ENCODE peak calls at places on chromosomes 11 and 22, in eight cellular contexts. One of them, this sample, is unnamed.

GRCh38 chr11:88206746-88207145 is 31.5 kb upstream of the RAB38 start:
- DNase-seq in right atrium auricular region: no peak
- DNase-seq in Caki2: no peak
- DNase-seq in pancreas: no peak
- DNase-seq in iris pigment epithelial cell: peak; percentile 24
- DNase-seq in MCF 10A: no peak
- DNase-seq in heart right ventricle: no peak
- DNase-seq in T-cell: no peak
- DNase-seq in this sample: no peak

GRCh38 chr11:119536801-119537200 is 113.8 kb upstream of the THY1 start:
- DNase-seq in right atrium auricular region: no peak
- DNase-seq in Caki2: no peak
- DNase-seq in pancreas: no peak
- DNase-seq in iris pigment epithelial cell: no peak
- DNase-seq in MCF 10A: no peak
- DNase-seq in heart right ventricle: no peak
- DNase-seq in T-cell: no peak
- DNase-seq in this sample: no peak

GRCh38 chr11:120612363-120613263 is 101.1 kb downstream of the GRIK4 start:
- DNase-seq in right atrium auricular region: no peak
- DNase-seq in Caki2: peak; percentile 18
- DNase-seq in pancreas: no peak
- DNase-seq in iris pigment epithelial cell: peak; percentile 50
- DNase-seq in MCF 10A: peak; percentile 4
- DNase-seq in heart right ventricle: peak; percentile 12
- DNase-seq in T-cell: no peak
- DNase-seq in this sample: peak; percentile 42

GRCh38 chr11:96257036-96257435 is 86.0 kb downstream of the MAML2 start:
- DNase-seq in right atrium auricular region: no peak
- DNase-seq in Caki2: no peak
- DNase-seq in pancreas: no peak
- DNase-seq in iris pigment epithelial cell: no peak
- DNase-seq in MCF 10A: no peak
- DNase-seq in heart right ventricle: no peak
- DNase-seq in T-cell: no peak
- DNase-seq in this sample: no peak

GRCh38 chr11:27158763-27159679 is 118.4 kb downstream of the BBOX1 start:
- DNase-seq in right atrium auricular region: no peak
- DNase-seq in Caki2: peak; percentile 41
- DNase-seq in pancreas: no peak
- DNase-seq in iris pigment epithelial cell: peak; percentile 85
- DNase-seq in MCF 10A: peak; percentile 80
- DNase-seq in heart right ventricle: peak; percentile 48
- DNase-seq in T-cell: no peak
- DNase-seq in this sample: no peak

GRCh38 chr11:70454197-70454767 is 56.0 kb downstream of the CTTN start:
- DNase-seq in right atrium auricular region: no peak
- DNase-seq in Caki2: no peak
- DNase-seq in pancreas: no peak
- DNase-seq in iris pigment epithelial cell: no peak
- DNase-seq in MCF 10A: no peak
- DNase-seq in heart right ventricle: no peak
- DNase-seq in T-cell: no peak
- DNase-seq in this sample: no peak

GRCh38 chr11:119306373-119306890 is 10.5 kb downstream of the MCAM start:
- DNase-seq in right atrium auricular region: no peak
- DNase-seq in Caki2: no peak
- DNase-seq in pancreas: no peak
- DNase-seq in iris pigment epithelial cell: peak; percentile 80
- DNase-seq in MCF 10A: peak; percentile 40
- DNase-seq in heart right ventricle: no peak
- DNase-seq in T-cell: peak; percentile 56
- DNase-seq in this sample: no peak

GRCh38 chr11:21556936-21557335 is 635.9 kb upstream of the ANO5 start:
- DNase-seq in right atrium auricular region: no peak
- DNase-seq in Caki2: no peak
- DNase-seq in pancreas: no peak
- DNase-seq in iris pigment epithelial cell: no peak
- DNase-seq in MCF 10A: no peak
- DNase-seq in heart right ventricle: no peak
- DNase-seq in T-cell: no peak
- DNase-seq in this sample: no peak

GRCh38 chr11:64021742-64022067 is 14.0 kb upstream of the FLRT1 start:
- DNase-seq in right atrium auricular region: no peak
- DNase-seq in Caki2: no peak
- DNase-seq in pancreas: no peak
- DNase-seq in iris pigment epithelial cell: no peak
- DNase-seq in MCF 10A: no peak
- DNase-seq in heart right ventricle: no peak
- DNase-seq in T-cell: no peak
- DNase-seq in this sample: no peak

GRCh38 chr11:21343204-21343603 is 673.8 kb downstream of the NELL1 start:
- DNase-seq in right atrium auricular region: no peak
- DNase-seq in Caki2: no peak
- DNase-seq in pancreas: no peak
- DNase-seq in iris pigment epithelial cell: no peak
- DNase-seq in MCF 10A: no peak
- DNase-seq in heart right ventricle: no peak
- DNase-seq in T-cell: no peak
- DNase-seq in this sample: no peak

GRCh38 chr11:41403462-41403861 is 56.0 kb downstream of the LRRC4C start:
- DNase-seq in right atrium auricular region: no peak
- DNase-seq in Caki2: no peak
- DNase-seq in pancreas: no peak
- DNase-seq in iris pigment epithelial cell: no peak
- DNase-seq in MCF 10A: no peak
- DNase-seq in heart right ventricle: no peak
- DNase-seq in T-cell: no peak
- DNase-seq in this sample: no peak

GRCh38 chr11:117936973-117937372 is 7.8 kb upstream of the TMPRSS13 start:
- DNase-seq in right atrium auricular region: no peak
- DNase-seq in Caki2: no peak
- DNase-seq in pancreas: no peak
- DNase-seq in iris pigment epithelial cell: no peak
- DNase-seq in MCF 10A: no peak
- DNase-seq in heart right ventricle: no peak
- DNase-seq in T-cell: no peak
- DNase-seq in this sample: no peak

GRCh38 chr22:49553518-49554295 is 274.0 kb downstream of the BRD1 start:
- DNase-seq in right atrium auricular region: no peak
- DNase-seq in Caki2: no peak
- DNase-seq in pancreas: peak; percentile 27
- DNase-seq in iris pigment epithelial cell: no peak
- DNase-seq in MCF 10A: no peak
- DNase-seq in heart right ventricle: no peak
- DNase-seq in T-cell: no peak
- DNase-seq in this sample: no peak

GRCh38 chr11:19953342-19953741 is 206.9 kb downstream of the DBX1 start:
- DNase-seq in right atrium auricular region: no peak
- DNase-seq in Caki2: peak; percentile 73
- DNase-seq in pancreas: no peak
- DNase-seq in iris pigment epithelial cell: peak; percentile 46
- DNase-seq in MCF 10A: peak; percentile 40
- DNase-seq in heart right ventricle: no peak
- DNase-seq in T-cell: no peak
- DNase-seq in this sample: no peak

GRCh38 chr11:124612045-124612444 is 817 bp downstream of the PANX3 start:
- DNase-seq in right atrium auricular region: no peak
- DNase-seq in Caki2: no peak
- DNase-seq in pancreas: no peak
- DNase-seq in iris pigment epithelial cell: no peak
- DNase-seq in MCF 10A: no peak
- DNase-seq in heart right ventricle: no peak
- DNase-seq in T-cell: no peak
- DNase-seq in this sample: no peak

GRCh38 chr11:34348919-34349318 is 8.9 kb downstream of the ABTB2 start:
- DNase-seq in right atrium auricular region: no peak
- DNase-seq in Caki2: no peak
- DNase-seq in pancreas: no peak
- DNase-seq in iris pigment epithelial cell: no peak
- DNase-seq in MCF 10A: no peak
- DNase-seq in heart right ventricle: no peak
- DNase-seq in T-cell: no peak
- DNase-seq in this sample: no peak

GRCh38 chr22:44673406-44673805 is 28.6 kb upstream of the PRR5 start:
- DNase-seq in right atrium auricular region: no peak
- DNase-seq in Caki2: no peak
- DNase-seq in pancreas: no peak
- DNase-seq in iris pigment epithelial cell: no peak
- DNase-seq in MCF 10A: no peak
- DNase-seq in heart right ventricle: no peak
- DNase-seq in T-cell: no peak
- DNase-seq in this sample: no peak